ENCODE peak calls at places on chromosome 17, in four cellular contexts. I is OCI-LY7, E is adrenal gland, X is astrocyte of the spinal cord. A is an unnamed sample.

GRCh38 chr17:56870163-56870651 is 36.3 kb downstream of the DGKE start:
- DNase-seq in I (no peak), E (no peak), X (no peak), A (no peak)

GRCh38 chr17:6587310-6587709 is 31.0 kb upstream of the PITPNM3 start:
- DNase-seq in I (no peak), E (no peak), X (no peak), A (no peak)

GRCh38 chr17:27765353-27765752 is 35.0 kb downstream of the NOS2 start:
- DNase-seq in I (no peak), E (no peak), X (no peak), A (no peak)

GRCh38 chr17:16293918-16294317 is 59.4 kb downstream of the CENPV start:
- DNase-seq in I (no peak), E (no peak), X (no peak), A (no peak)

GRCh38 chr17:76005263-76006149 is 4.9 kb downstream of the CDK3 start:
- DNase-seq in I (peak), E (peak), X (peak), A (peak)

GRCh38 chr17:77688369-77688768 is 270.1 kb upstream of the TNRC6C start:
- DNase-seq in I (no peak), E (peak), X (no peak), A (no peak)

GRCh38 chr17:67730706-67731105 is 13.0 kb downstream of the NOL11 start:
- DNase-seq in I (no peak), E (no peak), X (no peak), A (no peak)

GRCh38 chr17:28335959-28336871 is 654 bp downstream of the TNFAIP1 start:
- DNase-seq in I (no peak), E (peak), X (peak), A (peak)

GRCh38 chr17:35068249-35068648 is 4.7 kb upstream of the RFFL start:
- DNase-seq in I (no peak), E (no peak), X (no peak), A (no peak)

GRCh38 chr17:73999246-73999645 is 204.2 kb upstream of the RPL38 start:
- DNase-seq in I (no peak), E (no peak), X (no peak), A (no peak)
- TF ChIP-seq CTCF in I (no peak), E (no peak), X (no peak), A (no peak)

DNA sequence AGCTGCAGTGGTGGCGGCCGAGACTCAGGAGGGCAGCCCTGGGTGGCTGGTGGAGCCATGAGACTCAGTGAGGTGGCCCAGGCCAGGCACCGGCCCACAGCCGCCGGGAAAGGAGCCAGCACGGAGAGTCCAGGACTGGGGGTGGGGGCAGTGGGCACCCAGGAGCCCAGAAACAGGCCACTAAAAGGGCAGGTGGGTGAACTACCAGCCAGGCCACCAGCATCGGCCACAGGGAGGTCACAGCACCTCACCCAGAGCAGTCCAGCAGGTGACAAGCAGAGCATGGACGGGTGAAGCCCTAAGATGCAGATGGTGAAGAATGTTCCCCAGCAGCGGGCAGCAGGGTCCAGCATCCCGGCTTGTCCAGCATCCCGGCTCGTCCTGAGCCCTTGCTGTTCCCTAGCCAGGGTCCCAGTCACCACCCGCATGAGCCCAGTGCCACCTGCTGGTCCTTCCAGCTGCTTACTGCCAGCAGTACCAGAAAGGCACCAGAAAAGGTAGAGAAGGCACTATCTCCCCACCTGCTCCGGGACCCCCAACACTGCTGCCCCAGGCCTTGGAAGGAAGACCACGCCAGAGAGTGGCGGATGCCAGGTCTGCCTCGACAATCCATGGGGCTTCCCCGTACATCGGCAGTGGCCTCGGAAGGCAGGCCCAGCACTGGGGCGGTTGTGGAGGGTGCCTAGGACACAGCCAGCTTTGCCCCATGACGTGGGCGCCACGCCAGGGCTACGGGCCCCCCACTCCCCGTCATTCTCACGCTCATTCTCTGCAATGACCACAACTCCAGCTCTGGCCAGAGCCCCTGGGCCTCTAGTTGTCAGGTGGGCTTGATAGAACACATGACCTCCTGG is 1.6 kb downstream of the CENPX start:
- DNase-seq in I (peak), E (peak), X (peak), A (peak)
- H3K4me3 ChIP-seq in I (peak), E (no peak), X (peak), A (peak)

DNA sequence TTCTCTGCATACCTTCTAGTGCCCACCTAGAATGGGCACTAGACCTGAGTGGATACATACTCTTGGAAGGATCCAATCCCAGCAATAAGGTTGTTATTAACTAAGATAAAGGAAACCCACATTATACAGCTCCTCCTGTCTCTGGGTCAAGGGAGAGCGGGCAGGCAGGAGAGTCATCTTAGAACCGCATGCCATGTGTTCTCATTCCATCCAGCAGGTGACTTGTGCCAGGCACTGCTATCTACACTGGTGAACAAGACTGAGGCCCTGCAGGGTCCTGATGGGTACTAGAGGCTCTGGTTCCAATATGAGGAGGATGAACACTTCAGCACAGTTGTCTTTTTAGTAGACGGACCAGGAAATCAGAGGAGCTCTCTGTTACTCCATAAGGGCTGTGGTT is 5.9 kb upstream of the CD300H start:
- DNase-seq in I (no peak), E (no peak), X (no peak), A (no peak)
- TF ChIP-seq CTCF in I (no peak), E (no peak), X (no peak), A (no peak)

GRCh38 chr17:81340606-81341346 is 45.7 kb upstream of the SLC38A10 start:
- DNase-seq in I (no peak), E (peak), X (no peak), A (peak)

GRCh38 chr17:81341347-81342061 is 46.4 kb upstream of the SLC38A10 start:
- DNase-seq in I (no peak), E (no peak), X (peak), A (no peak)

GRCh38 chr17:81339502-81340296 is 44.6 kb upstream of the SLC38A10 start:
- DNase-seq in I (no peak), E (no peak), X (no peak), A (no peak)

GRCh38 chr17:81342700-81343070 is 47.6 kb upstream of the SLC38A10 start:
- DNase-seq in I (no peak), E (no peak), X (no peak), A (no peak)

GRCh38 chr17:81342062-81342699 is 47.1 kb upstream of the SLC38A10 start:
- DNase-seq in I (no peak), E (no peak), X (peak), A (peak)
- H3K4me3 ChIP-seq in I (no peak), E (no peak), X (peak), A (peak)

GRCh38 chr17:8832711-8833352 is 33.7 kb upstream of the MFSD6L start:
- DNase-seq in I (peak), E (no peak), X (no peak), A (no peak)
- TF ChIP-seq CTCF in I (peak), E (no peak), X (peak), A (peak)

DNA sequence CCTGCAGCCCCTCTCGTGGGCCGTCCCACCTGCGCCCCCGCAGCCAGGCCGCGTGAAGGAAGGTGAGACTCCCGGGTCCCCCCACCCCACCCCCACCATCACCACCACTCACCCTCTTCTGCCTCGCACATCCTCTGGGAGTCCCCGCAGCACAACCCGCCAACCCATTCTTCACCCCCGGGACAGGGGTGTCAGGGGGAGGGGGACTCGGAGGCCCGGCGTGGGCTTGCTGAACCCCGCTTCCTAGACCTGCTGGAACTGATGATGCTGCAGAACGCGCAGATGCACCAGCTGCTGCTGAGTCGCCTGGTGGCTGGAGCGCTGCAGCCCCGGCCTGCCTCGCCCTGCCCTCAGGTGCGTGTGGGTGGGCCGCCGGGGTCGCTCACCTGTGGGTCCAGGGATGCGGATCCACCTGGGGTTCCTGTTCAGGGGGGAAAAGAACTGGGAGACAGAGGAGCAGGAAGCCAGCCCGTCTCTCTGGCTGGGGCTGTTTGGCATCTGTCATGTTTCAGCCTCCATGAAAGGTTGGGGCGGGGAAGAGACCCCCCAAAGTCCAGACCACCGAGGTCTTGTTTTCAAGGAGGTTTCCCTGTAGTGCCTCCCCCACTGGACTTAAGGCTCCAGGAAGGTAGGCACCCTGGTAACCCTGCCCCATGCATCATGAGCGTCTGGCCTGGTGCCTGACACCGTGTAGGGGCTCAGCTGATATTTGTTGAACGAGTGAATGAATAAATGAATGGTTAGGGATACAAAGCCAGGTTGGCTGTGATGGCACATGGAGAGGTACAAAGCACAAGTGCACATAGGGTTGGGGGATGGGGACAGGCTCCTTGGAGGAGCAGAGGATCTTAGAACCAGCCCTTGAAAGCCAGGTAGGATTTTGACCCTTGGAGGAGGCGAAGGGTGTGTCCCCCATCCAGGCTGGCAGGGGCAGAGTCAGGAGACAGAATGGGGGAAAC is 849 bp downstream of the PRR29 start:
- DNase-seq in I (no peak), E (peak), X (no peak), A (no peak)
- H3K4me3 ChIP-seq in I (peak), E (peak), X (peak), A (peak)

DNA sequence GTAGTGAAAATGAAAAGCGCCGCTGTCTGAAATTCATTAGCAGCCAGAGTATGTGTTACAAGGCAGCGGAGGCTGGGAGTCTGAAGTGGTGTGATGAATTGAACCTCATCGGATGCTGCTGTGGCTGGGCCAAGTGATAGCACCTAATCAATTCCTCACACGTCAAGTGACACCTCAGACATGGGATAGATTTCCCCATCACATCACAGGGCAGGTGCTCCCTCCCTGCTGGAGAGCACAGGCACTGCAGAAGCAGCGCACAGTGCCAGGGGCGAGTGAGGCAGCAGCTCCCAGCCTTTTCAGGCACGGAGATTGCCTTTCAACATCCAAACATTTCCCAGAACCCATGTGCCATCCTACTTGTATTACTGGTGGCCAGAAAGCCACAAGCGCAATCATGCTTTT is 32.2 kb downstream of the DRC3 start:
- DNase-seq in I (no peak), E (no peak), X (no peak), A (no peak)
- TF ChIP-seq CTCF in I (no peak), E (no peak), X (peak), A (peak)

A was measured in choroid plexus epithelial cell.